ENCODE peak calls at places on chromosomes 11 and 22, in seven cellular contexts. One of them, this sample, is unnamed.
A peak's percentile ranks its signal among the peaks of the same experiment; 100 is the strongest.

GRCh38 chr22:37860796-37861421 is 11.7 kb downstream of the EIF3L start:
- DNase-seq in upper lobe of right lung: no peak
- DNase-seq in colonic mucosa: no peak
- DNase-seq in left ventricle myocardium inferior: no peak
- DNase-seq in right lobe of liver: no peak
- DNase-seq in tibial artery: no peak
- DNase-seq in gastrocnemius medialis: no peak
- DNase-seq in this sample: no peak

GRCh38 chr11:73729594-73730206 is 31.2 kb downstream of the RAB6A start:
- DNase-seq in upper lobe of right lung: no peak
- DNase-seq in colonic mucosa: no peak
- DNase-seq in left ventricle myocardium inferior: no peak
- DNase-seq in right lobe of liver: no peak
- DNase-seq in tibial artery: no peak
- DNase-seq in gastrocnemius medialis: no peak
- DNase-seq in this sample: no peak

GRCh38 chr11:70720291-70720690 is 322.0 kb downstream of the CTTN start:
- DNase-seq in upper lobe of right lung: no peak
- DNase-seq in colonic mucosa: no peak
- DNase-seq in left ventricle myocardium inferior: no peak
- DNase-seq in right lobe of liver: no peak
- DNase-seq in tibial artery: no peak
- DNase-seq in gastrocnemius medialis: no peak
- DNase-seq in this sample: no peak

GRCh38 chr11:19669511-19669910 is 43.1 kb upstream of the NAV2 start:
- DNase-seq in upper lobe of right lung: no peak
- DNase-seq in colonic mucosa: no peak
- DNase-seq in left ventricle myocardium inferior: no peak
- DNase-seq in right lobe of liver: no peak
- DNase-seq in tibial artery: no peak
- DNase-seq in gastrocnemius medialis: no peak
- DNase-seq in this sample: no peak

GRCh38 chr11:70655816-70656215 is 257.5 kb downstream of the CTTN start:
- DNase-seq in upper lobe of right lung: no peak
- DNase-seq in colonic mucosa: no peak
- DNase-seq in left ventricle myocardium inferior: no peak
- DNase-seq in right lobe of liver: no peak
- DNase-seq in tibial artery: no peak
- DNase-seq in gastrocnemius medialis: no peak
- DNase-seq in this sample: no peak

GRCh38 chr11:110000045-110000502 is 93.1 kb upstream of the ZC3H12C start:
- DNase-seq in upper lobe of right lung: no peak
- DNase-seq in colonic mucosa: no peak
- DNase-seq in left ventricle myocardium inferior: no peak
- DNase-seq in right lobe of liver: no peak
- DNase-seq in tibial artery: no peak
- DNase-seq in gastrocnemius medialis: peak; percentile 20
- DNase-seq in this sample: no peak

GRCh38 chr11:272195-272930 is 5.8 kb upstream of the NLRP6 start:
- DNase-seq in upper lobe of right lung: peak; percentile 56
- DNase-seq in colonic mucosa: no peak
- DNase-seq in left ventricle myocardium inferior: no peak
- DNase-seq in right lobe of liver: no peak
- DNase-seq in tibial artery: peak; percentile 46
- DNase-seq in gastrocnemius medialis: no peak
- DNase-seq in this sample: no peak

GRCh38 chr11:79396674-79397073 is 44.2 kb downstream of the TENM4 start:
- DNase-seq in upper lobe of right lung: no peak
- DNase-seq in colonic mucosa: no peak
- DNase-seq in left ventricle myocardium inferior: no peak
- DNase-seq in right lobe of liver: no peak
- DNase-seq in tibial artery: no peak
- DNase-seq in gastrocnemius medialis: no peak
- DNase-seq in this sample: no peak

GRCh38 chr22:43905681-43906080 is 13.9 kb upstream of the PNPLA5 start:
- DNase-seq in upper lobe of right lung: no peak
- DNase-seq in colonic mucosa: no peak
- DNase-seq in left ventricle myocardium inferior: no peak
- DNase-seq in right lobe of liver: no peak
- DNase-seq in tibial artery: no peak
- DNase-seq in gastrocnemius medialis: no peak
- DNase-seq in this sample: no peak

GRCh38 chr22:30196141-30196866 is 50.3 kb downstream of the LIF start:
- DNase-seq in upper lobe of right lung: peak; percentile 86
- DNase-seq in colonic mucosa: peak; percentile 65
- DNase-seq in left ventricle myocardium inferior: peak; percentile 78
- DNase-seq in right lobe of liver: peak; percentile 80
- DNase-seq in tibial artery: peak; percentile 93
- DNase-seq in gastrocnemius medialis: peak; percentile 68
- DNase-seq in this sample: peak; percentile 63

GRCh38 chr22:24554316-24555159 is at the start of gene GUCD1:
- DNase-seq in upper lobe of right lung: no peak
- DNase-seq in colonic mucosa: peak; percentile 63
- DNase-seq in left ventricle myocardium inferior: peak; percentile 22
- DNase-seq in right lobe of liver: peak; percentile 66
- DNase-seq in tibial artery: peak; percentile 73
- DNase-seq in gastrocnemius medialis: peak; percentile 54
- DNase-seq in this sample: no peak

GRCh38 chr11:74276581-74276980 is 34.9 kb downstream of the P4HA3 start:
- DNase-seq in upper lobe of right lung: no peak
- DNase-seq in colonic mucosa: no peak
- DNase-seq in left ventricle myocardium inferior: no peak
- DNase-seq in right lobe of liver: no peak
- DNase-seq in tibial artery: no peak
- DNase-seq in gastrocnemius medialis: no peak
- DNase-seq in this sample: no peak

GRCh38 chr11:2767071-2767470 is 67.3 kb upstream of the KCNQ1OT1 start:
- DNase-seq in upper lobe of right lung: no peak
- DNase-seq in colonic mucosa: no peak
- DNase-seq in left ventricle myocardium inferior: no peak
- DNase-seq in right lobe of liver: no peak
- DNase-seq in tibial artery: no peak
- DNase-seq in gastrocnemius medialis: no peak
- DNase-seq in this sample: no peak

GRCh38 chr22:39598017-39598965 is 27.7 kb downstream of the CACNA1I start:
- DNase-seq in upper lobe of right lung: peak; percentile 83
- DNase-seq in colonic mucosa: peak; percentile 92
- DNase-seq in left ventricle myocardium inferior: no peak
- DNase-seq in right lobe of liver: no peak
- DNase-seq in tibial artery: no peak
- DNase-seq in gastrocnemius medialis: no peak
- DNase-seq in this sample: no peak

GRCh38 chr11:57787920-57788716 is 26.5 kb downstream of the CTNND1 start:
- DNase-seq in upper lobe of right lung: no peak
- DNase-seq in colonic mucosa: no peak
- DNase-seq in left ventricle myocardium inferior: no peak
- DNase-seq in right lobe of liver: no peak
- DNase-seq in tibial artery: no peak
- DNase-seq in gastrocnemius medialis: no peak
- DNase-seq in this sample: no peak

GRCh38 chr11:2996976-2997375 is 4.8 kb upstream of the NAP1L4 start:
- DNase-seq in upper lobe of right lung: no peak
- DNase-seq in colonic mucosa: no peak
- DNase-seq in left ventricle myocardium inferior: no peak
- DNase-seq in right lobe of liver: no peak
- DNase-seq in tibial artery: no peak
- DNase-seq in gastrocnemius medialis: no peak
- DNase-seq in this sample: no peak

GRCh38 chr11:122556605-122557004 is 98.9 kb upstream of the UBASH3B start:
- DNase-seq in upper lobe of right lung: peak; percentile 68
- DNase-seq in colonic mucosa: no peak
- DNase-seq in left ventricle myocardium inferior: no peak
- DNase-seq in right lobe of liver: no peak
- DNase-seq in tibial artery: no peak
- DNase-seq in gastrocnemius medialis: no peak
- DNase-seq in this sample: no peak

GRCh38 chr22:32808038-32808445 is 6.5 kb downstream of the TIMP3 start:
- DNase-seq in upper lobe of right lung: no peak
- DNase-seq in colonic mucosa: no peak
- DNase-seq in left ventricle myocardium inferior: no peak
- DNase-seq in right lobe of liver: no peak
- DNase-seq in tibial artery: peak; percentile 1
- DNase-seq in gastrocnemius medialis: no peak
- DNase-seq in this sample: no peak

DNA sequence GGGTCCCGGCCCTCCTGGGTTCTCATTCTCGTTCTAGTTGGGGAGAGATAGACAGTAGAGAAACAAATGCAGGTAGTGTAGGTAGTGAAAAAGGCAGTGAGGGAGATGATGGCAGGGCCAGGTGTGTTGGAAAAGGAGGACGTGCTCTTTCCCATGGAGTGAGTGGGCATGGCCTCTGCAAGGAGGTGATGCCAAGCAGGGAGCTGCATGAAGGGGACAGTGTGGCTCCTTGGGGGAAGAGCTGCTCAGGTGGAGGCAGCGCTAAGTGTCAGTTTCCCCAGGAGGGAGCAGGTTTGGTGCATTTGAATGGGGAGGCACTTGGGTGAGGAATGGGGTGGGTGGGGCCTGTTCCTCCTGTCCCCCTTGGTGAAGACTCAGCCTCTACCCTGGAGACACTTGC is 22.2 kb downstream of the MCM5 start:
- DNase-seq in upper lobe of right lung: no peak
- DNase-seq in colonic mucosa: no peak
- DNase-seq in left ventricle myocardium inferior: no peak
- DNase-seq in right lobe of liver: no peak
- DNase-seq in tibial artery: no peak
- DNase-seq in gastrocnemius medialis: no peak
- DNase-seq in this sample: no peak
- H3K36me3 ChIP-seq in upper lobe of right lung: peaks cover 72% of the 10 kb centered on the region
- H3K36me3 ChIP-seq in colonic mucosa: no peaks in the 10 kb centered on the region
- H3K36me3 ChIP-seq in left ventricle myocardium inferior: peaks cover 74% of the 10 kb centered on the region
- H3K36me3 ChIP-seq in right lobe of liver: peaks cover 28% of the 10 kb centered on the region
- H3K36me3 ChIP-seq in tibial artery: peaks cover 75% of the 10 kb centered on the region
- H3K36me3 ChIP-seq in gastrocnemius medialis: peaks cover 58% of the 10 kb centered on the region
- H3K36me3 ChIP-seq in this sample: peaks cover 13% of the 10 kb centered on the region

DNA sequence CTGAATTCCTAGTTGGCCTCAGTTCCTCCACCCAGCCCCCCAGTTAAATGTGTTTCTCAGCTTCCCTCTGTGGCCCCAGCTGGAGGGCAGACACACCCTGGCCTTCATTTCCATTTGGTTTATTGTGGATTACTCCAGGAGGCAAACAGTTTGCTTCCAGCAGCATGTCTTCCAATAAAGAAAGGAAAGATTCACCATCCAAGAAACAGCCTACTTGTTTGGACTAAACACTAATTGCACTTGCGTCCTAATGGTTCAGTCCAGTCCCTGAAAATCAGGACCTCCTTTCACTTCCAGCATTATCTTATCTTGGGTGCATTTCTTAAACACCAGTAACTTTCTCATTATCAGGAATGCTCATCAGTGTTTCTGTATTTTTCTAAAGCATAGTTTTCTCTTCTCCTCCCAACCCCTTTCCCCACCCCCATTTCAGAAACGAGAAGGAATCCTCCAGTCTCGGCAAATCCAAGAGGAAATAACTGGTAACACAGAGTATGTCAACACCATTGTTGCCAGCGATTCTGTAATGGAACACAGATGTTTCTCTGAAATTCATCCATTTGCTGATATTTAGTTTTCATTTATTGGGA is 130.9 kb downstream of the PARVA start:
- DNase-seq in upper lobe of right lung: no peak
- DNase-seq in colonic mucosa: no peak
- DNase-seq in left ventricle myocardium inferior: peak; percentile 38
- DNase-seq in right lobe of liver: no peak
- DNase-seq in tibial artery: no peak
- DNase-seq in gastrocnemius medialis: peak; percentile 22
- DNase-seq in this sample: no peak
- H3K4me3 ChIP-seq in upper lobe of right lung: no peak overlapping the region
- H3K4me3 ChIP-seq in colonic mucosa: no peak overlapping the region
- H3K4me3 ChIP-seq in left ventricle myocardium inferior: no peak overlapping the region
- H3K4me3 ChIP-seq in right lobe of liver: no peak overlapping the region
- H3K4me3 ChIP-seq in tibial artery: no peak overlapping the region
- H3K4me3 ChIP-seq in gastrocnemius medialis: no peak overlapping the region
- H3K4me3 ChIP-seq in this sample: no peak overlapping the region

GRCh38 chr11:116078101-116078561 is 573.9 kb upstream of the CADM1 start:
- DNase-seq in upper lobe of right lung: no peak
- DNase-seq in colonic mucosa: no peak
- DNase-seq in left ventricle myocardium inferior: no peak
- DNase-seq in right lobe of liver: no peak
- DNase-seq in tibial artery: no peak
- DNase-seq in gastrocnemius medialis: no peak
- DNase-seq in this sample: no peak

GRCh38 chr11:116073854-116074837 is 569.9 kb upstream of the CADM1 start:
- DNase-seq in upper lobe of right lung: no peak
- DNase-seq in colonic mucosa: no peak
- DNase-seq in left ventricle myocardium inferior: peak; percentile 47
- DNase-seq in right lobe of liver: no peak
- DNase-seq in tibial artery: no peak
- DNase-seq in gastrocnemius medialis: peak; percentile 14
- DNase-seq in this sample: no peak

GRCh38 chr11:116079580-116079979 is 575.4 kb upstream of the CADM1 start:
- DNase-seq in upper lobe of right lung: no peak
- DNase-seq in colonic mucosa: no peak
- DNase-seq in left ventricle myocardium inferior: no peak
- DNase-seq in right lobe of liver: no peak
- DNase-seq in tibial artery: no peak
- DNase-seq in gastrocnemius medialis: no peak
- DNase-seq in this sample: no peak

GRCh38 chr11:116072776-116073175 is 568.6 kb upstream of the CADM1 start:
- DNase-seq in upper lobe of right lung: no peak
- DNase-seq in colonic mucosa: no peak
- DNase-seq in left ventricle myocardium inferior: no peak
- DNase-seq in right lobe of liver: no peak
- DNase-seq in tibial artery: no peak
- DNase-seq in gastrocnemius medialis: no peak
- DNase-seq in this sample: no peak

DNA sequence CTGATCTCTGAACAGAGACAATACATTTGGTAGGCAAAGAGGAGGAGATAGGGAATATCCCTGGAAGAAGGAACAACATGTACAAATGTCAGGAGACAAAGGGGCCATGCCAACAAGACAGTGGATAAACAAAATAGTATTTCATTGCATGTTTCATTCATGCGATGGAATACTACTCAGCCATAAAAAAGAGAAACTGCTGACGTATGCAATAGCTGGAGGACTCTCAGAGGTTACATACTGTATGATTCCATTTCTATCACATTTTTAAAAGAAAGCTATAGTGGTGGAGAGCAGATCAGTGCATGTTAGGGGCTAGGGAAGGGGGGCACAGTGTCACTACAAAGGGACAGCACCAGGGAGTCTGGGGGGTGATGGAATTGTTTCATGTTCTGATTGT is 572.9 kb upstream of the CADM1 start:
- DNase-seq in upper lobe of right lung: no peak
- DNase-seq in colonic mucosa: no peak
- DNase-seq in left ventricle myocardium inferior: no peak
- DNase-seq in right lobe of liver: no peak
- DNase-seq in tibial artery: no peak
- DNase-seq in gastrocnemius medialis: no peak
- DNase-seq in this sample: no peak
- H3K27ac ChIP-seq in upper lobe of right lung: no peak overlapping the region
- H3K27ac ChIP-seq in colonic mucosa: no peak overlapping the region
- H3K27ac ChIP-seq in left ventricle myocardium inferior: no peak overlapping the region
- H3K27ac ChIP-seq in right lobe of liver: no peak overlapping the region
- H3K27ac ChIP-seq in tibial artery: no peak overlapping the region
- H3K27ac ChIP-seq in gastrocnemius medialis: no peak overlapping the region
- H3K27ac ChIP-seq in this sample: no peak overlapping the region

DNA sequence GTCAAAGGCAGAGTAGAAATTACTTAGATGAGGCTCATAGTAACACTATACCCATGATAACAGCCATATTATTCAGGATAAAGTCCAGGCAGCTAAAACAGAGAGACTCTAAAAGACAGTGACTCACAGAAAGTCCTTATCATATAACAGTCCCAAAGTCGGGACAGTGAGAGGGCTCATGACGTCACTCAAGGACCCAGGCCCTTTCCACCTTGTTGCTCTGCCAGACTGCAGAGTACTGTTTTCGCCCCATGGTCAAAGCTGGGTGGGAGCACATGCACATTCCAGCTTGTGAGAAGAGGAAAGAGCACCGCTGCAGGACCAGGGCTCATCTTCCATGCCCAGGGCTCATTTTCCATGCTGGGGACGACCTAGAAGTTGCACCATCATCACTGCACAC is 29.4 kb upstream of the NUP50 start:
- DNase-seq in upper lobe of right lung: no peak
- DNase-seq in colonic mucosa: no peak
- DNase-seq in left ventricle myocardium inferior: no peak
- DNase-seq in right lobe of liver: no peak
- DNase-seq in tibial artery: no peak
- DNase-seq in gastrocnemius medialis: no peak
- DNase-seq in this sample: no peak
- H3K36me3 ChIP-seq in upper lobe of right lung: peaks cover 13% of the 10 kb centered on the region
- H3K36me3 ChIP-seq in colonic mucosa: peaks cover 6% of the 10 kb centered on the region
- H3K36me3 ChIP-seq in left ventricle myocardium inferior: peaks cover 37% of the 10 kb centered on the region
- H3K36me3 ChIP-seq in right lobe of liver: peaks cover 11% of the 10 kb centered on the region
- H3K36me3 ChIP-seq in tibial artery: peaks cover 30% of the 10 kb centered on the region
- H3K36me3 ChIP-seq in gastrocnemius medialis: peaks cover 38% of the 10 kb centered on the region
- H3K36me3 ChIP-seq in this sample: peaks cover 18% of the 10 kb centered on the region